ENCODE peak calls at places on chromosomes 2 and 18, in four cellular contexts. One of them, this sample, is unnamed.
A peak's percentile ranks its signal among the peaks of the same experiment; 100 is the strongest.

GRCh38 chr2:54602736-54603322 is 120.6 kb upstream of the EML6 start:
- DNase-seq in CD4-positive, CD25-positive, alpha-beta regulatory T cell: no peak
- DNase-seq in uterus: no peak
- DNase-seq in A549: no peak
- DNase-seq in this sample: no peak

GRCh38 chr2:46361920-46362666 is 64.9 kb downstream of the EPAS1 start:
- DNase-seq in A549: no peak
- DNase-seq in CD4-positive, CD25-positive, alpha-beta regulatory T cell: no peak
- DNase-seq in uterus: no peak
- DNase-seq in this sample: no peak

GRCh38 chr2:239691720-239692119 is 290.9 kb upstream of the HDAC4 start:
- DNase-seq in CD4-positive, CD25-positive, alpha-beta regulatory T cell: no peak
- DNase-seq in uterus: no peak
- DNase-seq in A549: no peak
- DNase-seq in this sample: peak; percentile 9

GRCh38 chr18:25074925-25075693 is 276.9 kb downstream of the ZNF521 start:
- DNase-seq in uterus: no peak
- DNase-seq in CD4-positive, CD25-positive, alpha-beta regulatory T cell: no peak
- DNase-seq in A549: no peak
- DNase-seq in this sample: no peak

GRCh38 chr2:68190991-68191731 is 33.5 kb downstream of the PNO1 start:
- DNase-seq in uterus: no peak
- DNase-seq in CD4-positive, CD25-positive, alpha-beta regulatory T cell: no peak
- DNase-seq in A549: peak; percentile 31
- DNase-seq in this sample: no peak

GRCh38 chr2:4246364-4247131 is 543.2 kb downstream of the DCDC2C start:
- DNase-seq in A549: no peak
- DNase-seq in uterus: no peak
- DNase-seq in CD4-positive, CD25-positive, alpha-beta regulatory T cell: no peak
- DNase-seq in this sample: no peak

GRCh38 chr2:203683932-203684556 is 22.4 kb upstream of the CD28 start:
- DNase-seq in A549: peak; percentile 8
- DNase-seq in CD4-positive, CD25-positive, alpha-beta regulatory T cell: no peak
- DNase-seq in uterus: no peak
- DNase-seq in this sample: no peak

GRCh38 chr2:140801311-140801710 is 1329.5 kb downstream of the LRP1B start:
- DNase-seq in CD4-positive, CD25-positive, alpha-beta regulatory T cell: no peak
- DNase-seq in uterus: no peak
- DNase-seq in A549: no peak
- DNase-seq in this sample: no peak

GRCh38 chr2:112774536-112775285 is 9.6 kb downstream of the IL1A start:
- DNase-seq in CD4-positive, CD25-positive, alpha-beta regulatory T cell: no peak
- DNase-seq in A549: no peak
- DNase-seq in uterus: no peak
- DNase-seq in this sample: no peak

GRCh38 chr2:72955188-72956049 is 38.1 kb downstream of the EMX1 start:
- DNase-seq in CD4-positive, CD25-positive, alpha-beta regulatory T cell: no peak
- DNase-seq in uterus: no peak
- DNase-seq in A549: no peak
- DNase-seq in this sample: no peak

GRCh38 chr18:50726960-50727589 is 92.7 kb downstream of the MRO start:
- DNase-seq in CD4-positive, CD25-positive, alpha-beta regulatory T cell: no peak
- DNase-seq in A549: no peak
- DNase-seq in uterus: no peak
- DNase-seq in this sample: no peak

GRCh38 chr2:56239437-56239836 is 55.6 kb downstream of the CCDC85A start:
- DNase-seq in A549: no peak
- DNase-seq in uterus: no peak
- DNase-seq in CD4-positive, CD25-positive, alpha-beta regulatory T cell: no peak
- DNase-seq in this sample: peak; percentile 36

GRCh38 chr18:58496231-58496630 is 132.7 kb downstream of the ALPK2 start:
- DNase-seq in CD4-positive, CD25-positive, alpha-beta regulatory T cell: no peak
- DNase-seq in uterus: no peak
- DNase-seq in A549: no peak
- DNase-seq in this sample: no peak

GRCh38 chr2:240245706-240246105 is 105.2 kb upstream of the OTOS start:
- DNase-seq in uterus: no peak
- DNase-seq in A549: no peak
- DNase-seq in CD4-positive, CD25-positive, alpha-beta regulatory T cell: no peak
- DNase-seq in this sample: peak; percentile 14

GRCh38 chr2:234814366-234814765 is 137.5 kb upstream of the SH3BP4 start:
- DNase-seq in CD4-positive, CD25-positive, alpha-beta regulatory T cell: no peak
- DNase-seq in uterus: no peak
- DNase-seq in A549: no peak
- DNase-seq in this sample: no peak

GRCh38 chr2:189350515-189351209 is 90.6 kb upstream of the WDR75 start:
- DNase-seq in uterus: peak; percentile 37
- DNase-seq in CD4-positive, CD25-positive, alpha-beta regulatory T cell: no peak
- DNase-seq in A549: no peak
- DNase-seq in this sample: no peak

GRCh38 chr2:218381916-218382366 is at the start of gene SLC11A1:
- DNase-seq in uterus: no peak
- DNase-seq in CD4-positive, CD25-positive, alpha-beta regulatory T cell: no peak
- DNase-seq in A549: no peak
- DNase-seq in this sample: no peak

GRCh38 chr2:207385903-207386302 is 143.9 kb upstream of the CREB1 start:
- DNase-seq in uterus: no peak
- DNase-seq in CD4-positive, CD25-positive, alpha-beta regulatory T cell: no peak
- DNase-seq in A549: no peak
- DNase-seq in this sample: no peak
- H3K27ac ChIP-seq in uterus: no peak overlapping the region
- H3K27ac ChIP-seq in CD4-positive, CD25-positive, alpha-beta regulatory T cell: no peak overlapping the region
- H3K27ac ChIP-seq in A549: no peak overlapping the region
- H3K27ac ChIP-seq in this sample: no peak overlapping the region

GRCh38 chr18:65751145-65752085 is 603 bp downstream of the CDH7 start:
- DNase-seq in A549: no peak
- DNase-seq in uterus: no peak
- DNase-seq in CD4-positive, CD25-positive, alpha-beta regulatory T cell: no peak
- DNase-seq in this sample: no peak
- H3K27ac ChIP-seq in A549: no peak overlapping the region
- H3K27ac ChIP-seq in uterus: no peak overlapping the region
- H3K27ac ChIP-seq in CD4-positive, CD25-positive, alpha-beta regulatory T cell: no peak overlapping the region
- H3K27ac ChIP-seq in this sample: no peak overlapping the region

GRCh38 chr2:126568734-126569133 is 87.2 kb upstream of the GYPC start:
- DNase-seq in A549: no peak
- DNase-seq in uterus: no peak
- DNase-seq in CD4-positive, CD25-positive, alpha-beta regulatory T cell: no peak
- DNase-seq in this sample: no peak
- H3K27ac ChIP-seq in A549: no peak overlapping the region
- H3K27ac ChIP-seq in uterus: no peak overlapping the region
- H3K27ac ChIP-seq in CD4-positive, CD25-positive, alpha-beta regulatory T cell: no peak overlapping the region
- H3K27ac ChIP-seq in this sample: no peak overlapping the region

DNA sequence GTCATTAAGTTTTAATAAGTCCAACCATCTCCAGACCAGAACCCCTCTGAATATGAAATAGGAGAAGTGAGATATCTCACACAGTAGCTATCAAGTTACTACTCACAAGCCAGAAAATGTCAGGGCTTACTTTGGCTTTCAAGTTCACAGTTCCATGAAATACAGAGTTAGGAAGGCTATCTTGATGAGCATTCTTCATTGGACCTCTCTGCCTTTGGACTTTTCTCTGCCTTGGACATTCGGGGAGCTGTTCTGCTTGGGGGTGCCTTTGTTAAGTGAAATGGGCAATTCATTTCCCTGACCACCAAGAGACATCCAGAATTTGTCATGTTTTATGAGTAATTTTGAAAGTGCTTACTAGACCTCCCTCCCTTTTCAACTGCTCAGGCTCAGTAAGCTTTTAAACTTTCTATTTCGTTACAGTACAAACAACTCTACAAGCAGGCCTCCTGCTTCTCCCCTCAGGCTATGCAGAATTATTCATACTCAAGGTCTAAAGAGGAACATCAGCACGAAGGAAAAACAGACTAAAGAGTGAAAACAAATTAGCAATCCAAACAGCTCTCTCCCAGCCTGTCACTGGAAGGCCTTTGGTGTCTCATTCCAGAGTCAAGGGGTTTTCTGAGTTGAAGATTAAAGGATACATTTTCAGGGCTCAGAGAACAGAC is 95.3 kb downstream of the MREG start:
- DNase-seq in uterus: no peak
- DNase-seq in CD4-positive, CD25-positive, alpha-beta regulatory T cell: no peak
- DNase-seq in A549: no peak
- DNase-seq in this sample: no peak
- H3K27ac ChIP-seq in uterus: peak overlapping the region; percentile 57
- H3K27ac ChIP-seq in CD4-positive, CD25-positive, alpha-beta regulatory T cell: no peak overlapping the region
- H3K27ac ChIP-seq in A549: peak overlapping the region; percentile 68
- H3K27ac ChIP-seq in this sample: no peak overlapping the region

GRCh38 chr2:122516775-122517174 is 761.3 kb downstream of the TSN start:
- DNase-seq in CD4-positive, CD25-positive, alpha-beta regulatory T cell: no peak
- DNase-seq in A549: no peak
- DNase-seq in uterus: no peak
- DNase-seq in this sample: no peak

GRCh38 chr2:122520212-122520611 is 764.8 kb downstream of the TSN start:
- DNase-seq in A549: no peak
- DNase-seq in CD4-positive, CD25-positive, alpha-beta regulatory T cell: no peak
- DNase-seq in uterus: no peak
- DNase-seq in this sample: no peak

GRCh38 chr2:122519806-122520205 is 764.4 kb downstream of the TSN start:
- DNase-seq in A549: no peak
- DNase-seq in uterus: no peak
- DNase-seq in CD4-positive, CD25-positive, alpha-beta regulatory T cell: no peak
- DNase-seq in this sample: no peak

GRCh38 chr2:122515731-122516130 is 760.3 kb downstream of the TSN start:
- DNase-seq in uterus: no peak
- DNase-seq in A549: no peak
- DNase-seq in CD4-positive, CD25-positive, alpha-beta regulatory T cell: no peak
- DNase-seq in this sample: no peak

DNA sequence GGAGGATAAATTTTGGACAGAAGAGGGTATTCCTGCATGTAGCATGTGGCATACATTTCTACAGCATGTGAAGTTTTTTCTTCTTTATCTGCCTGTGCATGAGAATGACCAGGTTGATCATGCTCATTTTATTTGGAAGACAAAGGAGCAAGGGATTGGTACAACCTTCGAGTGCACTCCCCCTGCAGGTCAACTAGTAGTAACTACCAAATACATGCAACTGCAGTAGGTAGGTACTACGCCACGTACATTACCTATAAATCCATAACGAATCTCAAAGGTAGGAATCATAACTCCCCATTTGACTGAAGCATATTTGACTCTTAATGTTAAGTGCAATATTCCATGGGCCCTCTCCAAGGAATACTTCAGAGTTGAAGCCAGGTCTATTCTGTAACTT is 763.9 kb downstream of the TSN start:
- DNase-seq in uterus: no peak
- DNase-seq in A549: no peak
- DNase-seq in CD4-positive, CD25-positive, alpha-beta regulatory T cell: no peak
- DNase-seq in this sample: no peak
- H3K27ac ChIP-seq in uterus: no peak overlapping the region
- H3K27ac ChIP-seq in A549: no peak overlapping the region
- H3K27ac ChIP-seq in CD4-positive, CD25-positive, alpha-beta regulatory T cell: no peak overlapping the region
- H3K27ac ChIP-seq in this sample: no peak overlapping the region

GRCh38 chr2:48414980-48415764 is 114.8 kb upstream of the STON1 start:
- DNase-seq in uterus: no peak
- DNase-seq in CD4-positive, CD25-positive, alpha-beta regulatory T cell: no peak
- DNase-seq in A549: no peak
- DNase-seq in this sample: no peak
- H3K27ac ChIP-seq in uterus: no peak overlapping the region
- H3K27ac ChIP-seq in CD4-positive, CD25-positive, alpha-beta regulatory T cell: no peak overlapping the region
- H3K27ac ChIP-seq in A549: peak overlapping the region; percentile 27
- H3K27ac ChIP-seq in this sample: no peak overlapping the region

This sample was measured in colonic mucosa.